ENCODE peak calls at places on chromosomes 5 and 9, in six cellular contexts. X, V, S, M, A and C are unnamed samples.

GRCh38 chr9:135584934-135585333 is 23.4 kb downstream of the PAEP start:
- DNase-seq in S (peak), X (no peak), V (no peak), M (no peak), A (no peak), C (no peak)

GRCh38 chr9:134372621-134373267 is 46.5 kb downstream of the RXRA start:
- DNase-seq in V (no peak), M (peak), S (no peak), A (no peak), X (peak), C (no peak)

GRCh38 chr5:155274484-155274883 is 260.9 kb downstream of the KIF4B start:
- DNase-seq in A (no peak), X (no peak), V (no peak), M (no peak), S (no peak), C (no peak)

GRCh38 chr9:131739192-131739961 is 499 bp downstream of the RAPGEF1 start:
- DNase-seq in M (peak), A (peak), S (peak), V (peak), X (peak), C (no peak)

GRCh38 chr9:134492281-134492691 is 149.3 kb upstream of the COL5A1 start:
- DNase-seq in X (no peak), S (no peak), M (peak), V (no peak), A (no peak), C (no peak)

GRCh38 chr9:110933350-110934001 is 104.8 kb downstream of the LPAR1 start:
- DNase-seq in M (no peak), S (no peak), A (no peak), X (no peak), V (no peak), C (no peak)

GRCh38 chr9:91192785-91193657 is 168.7 kb downstream of the AUH start:
- DNase-seq in X (peak), A (no peak), S (peak), V (peak), M (peak), C (peak)

GRCh38 chr5:219492-219891 is 1.4 kb downstream of the SDHA start:
- DNase-seq in X (no peak), M (peak), V (peak), A (no peak), S (no peak), C (peak)

GRCh38 chr5:88769165-88769564 is 113.8 kb downstream of the MEF2C start:
- DNase-seq in V (no peak), X (no peak), A (no peak), M (peak), S (no peak), C (no peak)

GRCh38 chr5:169161022-169161680 is 139.8 kb downstream of the SLIT3 start:
- DNase-seq in M (peak), X (no peak), S (no peak), A (no peak), V (peak), C (no peak)

GRCh38 chr5:174732040-174733020 is 7.9 kb downstream of the MSX2 start:
- DNase-seq in S (no peak), V (no peak), A (no peak), X (no peak), M (no peak), C (no peak)
- H3K4me3 ChIP-seq in S (no peak), V (no peak), A (no peak), X (no peak), M (peak), C (no peak)

DNA sequence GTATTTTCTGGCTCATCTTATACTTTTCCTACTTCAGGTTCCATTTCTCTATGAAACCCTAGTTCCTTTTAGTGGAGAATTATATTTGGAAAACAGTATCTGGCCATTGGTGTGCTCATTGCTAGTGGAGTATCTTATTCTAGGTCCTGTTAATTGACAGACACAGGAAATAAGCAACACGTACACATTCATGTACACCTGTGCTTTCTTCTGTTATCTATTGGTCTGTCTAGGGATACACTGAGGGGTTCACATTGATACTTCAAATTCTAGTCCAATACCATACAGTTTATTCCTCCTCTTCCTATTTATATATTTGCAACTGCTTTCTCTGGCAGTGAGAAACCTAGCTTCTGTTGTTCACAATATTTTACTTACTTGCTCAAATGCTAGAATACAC is 110.2 kb downstream of the FER start:
- DNase-seq in X (no peak), M (no peak), A (no peak), S (no peak), V (no peak), C (no peak)
- H3K4me3 ChIP-seq in X (no peak), M (no peak), A (no peak), S (no peak), V (no peak), C (no peak)

DNA sequence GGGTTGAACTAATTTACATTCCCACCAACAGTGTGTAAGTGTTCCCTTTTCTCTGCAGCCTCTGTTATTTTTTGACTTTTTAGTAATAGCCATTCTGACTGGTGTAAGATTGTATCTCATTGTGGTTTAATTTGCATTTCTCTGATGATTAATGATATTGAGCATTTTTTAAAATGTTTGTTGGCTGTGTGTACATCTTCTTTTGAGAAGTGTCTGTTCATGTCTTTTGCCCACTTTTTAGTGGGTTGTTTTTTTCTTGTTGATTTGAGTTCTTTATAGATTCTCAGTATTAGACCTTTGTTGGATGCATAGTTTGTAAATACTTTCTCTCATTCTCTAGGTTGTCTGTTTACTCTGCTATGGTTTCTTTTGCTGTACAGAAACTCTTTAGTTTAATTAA is 101.6 kb downstream of the NIPBL start:
- DNase-seq in A (no peak), V (peak), X (no peak), M (no peak), S (no peak), C (no peak)
- H3K4me3 ChIP-seq in A (no peak), V (no peak), X (no peak), M (no peak), S (no peak), C (no peak)

DNA sequence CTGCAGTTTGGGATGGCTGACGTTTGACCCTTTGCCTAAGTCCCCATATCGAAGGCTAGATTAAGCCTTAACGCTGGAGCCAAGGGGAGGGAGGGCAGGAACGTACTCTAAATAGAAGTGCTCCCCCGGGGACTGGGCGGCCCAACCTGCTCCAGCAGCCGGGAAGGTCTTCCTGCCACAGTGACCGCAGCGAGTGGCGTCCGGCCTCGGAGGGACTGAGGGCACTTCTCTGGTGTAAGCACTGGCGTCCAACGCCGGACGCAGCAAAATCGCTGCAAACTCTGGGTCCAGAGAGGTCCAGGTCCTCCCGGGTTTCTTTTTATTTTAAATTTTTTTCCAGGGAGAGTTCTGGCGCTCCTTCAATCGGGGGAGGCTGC is 505 bp upstream of the ACER2 start:
- DNase-seq in V (no peak), M (peak), S (no peak), A (peak), X (no peak), C (no peak)
- H3K4me3 ChIP-seq in V (peak), M (peak), S (peak), A (peak), X (peak), C (no peak)

DNA sequence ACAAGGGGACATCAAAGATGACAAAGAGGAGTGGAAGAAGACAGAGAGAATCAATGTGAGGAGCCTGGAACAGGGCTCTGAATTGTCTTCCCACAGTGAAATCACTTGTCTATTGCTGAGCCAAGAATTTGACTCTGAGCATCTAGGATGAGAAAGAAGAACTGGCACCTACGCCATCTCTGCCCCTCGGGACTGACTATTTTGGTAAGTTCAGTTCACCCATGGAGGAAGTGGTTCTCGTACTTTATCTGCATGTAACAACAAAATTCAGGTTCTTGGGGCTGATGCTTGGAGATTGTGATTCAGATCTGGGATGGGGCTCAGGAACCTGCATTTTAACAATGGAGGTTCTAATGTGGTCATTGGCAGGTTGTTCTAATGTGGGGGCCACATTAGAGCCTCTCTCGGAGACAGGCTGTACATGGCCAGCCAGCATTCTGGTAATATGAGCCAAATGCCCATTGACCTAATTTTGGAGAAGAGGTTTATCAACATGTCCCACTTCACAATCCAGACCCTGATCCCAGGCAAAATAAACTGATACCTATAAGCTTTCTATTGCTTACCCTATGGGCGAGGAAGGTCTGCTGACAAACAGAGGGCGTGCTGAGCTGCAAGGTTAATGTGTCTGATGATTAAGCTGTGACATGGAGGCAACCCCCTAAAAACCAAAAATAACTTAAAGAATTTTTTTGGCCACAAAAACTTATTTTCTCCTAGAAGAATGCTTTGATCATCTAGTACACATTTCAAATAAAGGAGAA is 2.7 kb upstream of the IL12B start:
- DNase-seq in M (peak), X (no peak), S (no peak), A (no peak), V (no peak), C (no peak)
- H3K4me3 ChIP-seq in M (no peak), X (no peak), S (no peak), A (no peak), V (no peak), C (no peak)